ENCODE peak calls at places on chromosomes 2 and 18, in ten cellular contexts. P is stimulated activated CD4-positive, alpha-beta T cell treated with anti-CD3 and anti-CD28 coated beads, Interleukin-1b, Interleukin-23, amount 100 ng/mL, for 24 hours; F is iris pigment epithelial cell; U is G401; Y is fibroblast of pulmonary artery; O is NCI-H2171; I is neural progenitor cell; H is T-helper 1 cell; X is NCI-H748 treated with DMSO at 0.1 percent for 48 hours; K is Peyer's patch. A is an unnamed sample.

GRCh38 chr2:3759331-3759730 is 56.0 kb downstream of the DCDC2C start:
- DNase-seq in P (no peak), H (no peak), I (no peak), K (no peak), Y (peak; percentile 19), X (no peak), O (no peak), F (peak; percentile 87), U (no peak), A (no peak)

GRCh38 chr18:37965572-37965970 is 400.0 kb upstream of the CELF4 start:
- DNase-seq in F (no peak), P (no peak), U (no peak), K (no peak), H (no peak), Y (no peak), I (no peak), X (no peak), O (no peak), A (no peak)

GRCh38 chr18:11719050-11719449 is 30.0 kb downstream of the GNAL start:
- DNase-seq in F (no peak), I (no peak), P (no peak), O (no peak), X (no peak), U (no peak), K (no peak), Y (no peak), H (no peak), A (no peak)

GRCh38 chr2:236932711-236933300 is 152.9 kb upstream of the COPS8 start:
- DNase-seq in O (no peak), F (no peak), Y (no peak), X (no peak), I (no peak), U (no peak), K (no peak), P (no peak), H (no peak), A (no peak)

GRCh38 chr2:133753665-133754064 is 185.4 kb upstream of the NCKAP5 start:
- DNase-seq in U (no peak), H (no peak), Y (no peak), X (no peak), K (no peak), P (no peak), F (no peak), I (no peak), O (no peak), A (no peak)

GRCh38 chr2:102233132-102233884 is 46.5 kb downstream of the IL1RL2 start:
- DNase-seq in K (no peak), P (no peak), Y (no peak), F (no peak), O (no peak), H (no peak), U (no peak), I (no peak), X (no peak), A (no peak)

GRCh38 chr2:130359466-130359865 is 3.6 kb downstream of the PTPN18 start:
- DNase-seq in F (no peak), P (no peak), U (no peak), K (no peak), O (no peak), H (no peak), I (no peak), X (no peak), Y (no peak), A (no peak)

GRCh38 chr18:48011926-48012469 is 81.5 kb upstream of the SMAD2 start:
- DNase-seq in K (no peak), H (no peak), P (no peak), X (no peak), I (no peak), F (no peak), Y (no peak), O (peak; percentile 66), U (no peak), A (no peak)

GRCh38 chr18:11148655-11149440 is 521 bp downstream of the PIEZO2 start:
- DNase-seq in O (no peak), K (no peak), H (no peak), X (no peak), P (no peak), Y (no peak), U (no peak), I (peak; percentile 49), F (no peak), A (no peak)

GRCh38 chr2:150276737-150277136 is 210.7 kb downstream of the RND3 start:
- DNase-seq in I (no peak), H (no peak), X (no peak), U (no peak), F (no peak), P (no peak), Y (no peak), O (no peak), K (no peak), A (no peak)

GRCh38 chr2:189659734-189660133 is 1.5 kb upstream of the ASNSD1 start:
- DNase-seq in H (no peak), O (no peak), F (peak; percentile 75), Y (no peak), P (no peak), K (no peak), I (no peak), X (no peak), U (no peak), A (no peak)

GRCh38 chr2:57107353-57107752 is 923.6 kb downstream of the CCDC85A start:
- DNase-seq in U (no peak), K (no peak), F (no peak), O (no peak), H (no peak), I (no peak), Y (no peak), P (no peak), X (no peak), A (no peak)

GRCh38 chr2:10094271-10094814 is 14.1 kb upstream of the CYS1 start:
- DNase-seq in P (no peak), Y (no peak), X (no peak), K (no peak), F (no peak), O (no peak), H (no peak), U (peak; percentile 81), I (peak; percentile 89), A (no peak)

GRCh38 chr2:95061119-95061512 is 35.6 kb downstream of the MAL start:
- DNase-seq in U (no peak), X (no peak), H (no peak), Y (no peak), K (no peak), O (no peak), I (no peak), P (no peak), F (no peak), A (no peak)

GRCh38 chr18:63213331-63213900 is 106.2 kb downstream of the BCL2 start:
- DNase-seq in I (no peak), P (no peak), O (no peak), X (no peak), F (no peak), K (no peak), U (no peak), H (no peak), Y (peak; percentile 16), A (no peak)

GRCh38 chr2:237296756-237297155 is 117.2 kb downstream of the COL6A3 start:
- DNase-seq in K (no peak), O (no peak), Y (no peak), I (no peak), H (no peak), P (no peak), U (no peak), X (no peak), F (no peak), A (peak; percentile 57)

GRCh38 chr2:7819860-7820259 is 862.0 kb upstream of the ID2 start:
- DNase-seq in I (no peak), K (no peak), H (no peak), O (no peak), Y (no peak), P (no peak), F (no peak), X (no peak), U (no peak), A (no peak)

GRCh38 chr2:75752828-75753227 is 42.1 kb upstream of the GCFC2 start:
- DNase-seq in H (no peak), I (no peak), Y (no peak), U (no peak), P (no peak), O (no peak), F (no peak), K (no peak), X (no peak), A (no peak)

GRCh38 chr2:3638456-3638810 is 19.6 kb upstream of the ALLC start:
- DNase-seq in I (no peak), P (no peak), H (no peak), X (no peak), Y (no peak), F (no peak), O (no peak), U (no peak), K (no peak), A (no peak)

GRCh38 chr2:45637440-45637839 is 14.0 kb upstream of the PRKCE start:
- DNase-seq in I (no peak), O (no peak), X (no peak), K (no peak), P (no peak), U (no peak), F (peak; percentile 73), H (no peak), Y (no peak), A (peak; percentile 76)

GRCh38 chr18:75208055-75208835 is 694 bp downstream of the PTGR3 start:
- DNase-seq in H (peak; percentile 27), I (peak; percentile 65), U (peak; percentile 60), F (peak; percentile 76), O (peak; percentile 37), Y (peak; percentile 61), K (peak; percentile 44), P (no peak), X (peak; percentile 35), A (peak; percentile 54)

GRCh38 chr2:61016392-61017002 is 1.0 kb upstream of the PEX13 start:
- DNase-seq in P (no peak), I (peak; percentile 12), O (no peak), F (no peak), U (peak; percentile 3), K (no peak), Y (no peak), H (no peak), X (no peak), A (no peak)

GRCh38 chr2:9644603-9645002 is 13.8 kb upstream of the YWHAQ start:
- DNase-seq in U (no peak), H (no peak), Y (no peak), X (peak; percentile 58), F (no peak), I (no peak), P (no peak), K (no peak), O (no peak), A (peak; percentile 61)

GRCh38 chr2:73415906-73416305 is 30.3 kb downstream of the ALMS1 start:
- DNase-seq in Y (no peak), I (no peak), O (no peak), U (no peak), X (no peak), H (no peak), P (no peak), F (no peak), K (no peak), A (peak; percentile 22)

GRCh38 chr2:155100261-155100660 is 401.8 kb downstream of the KCNJ3 start:
- DNase-seq in I (no peak), K (no peak), U (no peak), X (no peak), H (no peak), O (no peak), P (no peak), F (no peak), Y (no peak), A (no peak)

GRCh38 chr2:231425811-231426703 is 30.5 kb downstream of the B3GNT7 start:
- DNase-seq in H (peak; percentile 56), I (no peak), O (no peak), K (no peak), P (peak; percentile 26), U (no peak), X (no peak), Y (no peak), F (no peak), A (no peak)

GRCh38 chr2:15734871-15735737 is 143.4 kb downstream of the DDX1 start:
- DNase-seq in O (no peak), U (no peak), I (no peak), Y (no peak), K (no peak), H (no peak), X (no peak), P (no peak), F (no peak), A (peak; percentile 13)

GRCh38 chr2:204000446-204000845 is 63.9 kb downstream of the ICOS start:
- DNase-seq in H (no peak), F (no peak), Y (no peak), U (no peak), P (no peak), I (no peak), K (no peak), X (no peak), O (no peak), A (no peak)

A was measured in astrocyte.